ENCODE peak calls at places on chromosomes 2 and 18, in four cellular contexts. M is activated gamma-delta T cell treated with Interleukin-2 at 50 U/mL for 16 hours, T is osteocyte, I is dorsolateral prefrontal cortex. Q is an unnamed sample.
A peak's percentile ranks its signal among the peaks of the same experiment; 100 is the strongest.

GRCh38 chr18:48787523-48788151 is 163.1 kb downstream of the SMAD7 start:
- DNase-seq in M (no peak), T (no peak), I (no peak), Q (no peak)

GRCh38 chr2:186862869-186863709 is 14.1 kb upstream of the ZSWIM2 start:
- DNase-seq in M (no peak), T (no peak), I (no peak), Q (no peak)

GRCh38 chr18:60872434-60872833 is 460.8 kb upstream of the CDH20 start:
- DNase-seq in M (no peak), T (no peak), I (no peak), Q (no peak)

GRCh38 chr2:53964237-53964952 is 6.4 kb downstream of the PSME4 start:
- DNase-seq in M (no peak), T (no peak), I (no peak), Q (no peak)

GRCh38 chr2:120398051-120398960 is 52.4 kb downstream of the INHBB start:
- DNase-seq in M (no peak), T (no peak), I (no peak), Q (no peak)

GRCh38 chr2:171289336-171289735 is 128.6 kb upstream of the TLK1 start:
- DNase-seq in M (no peak), T (no peak), I (no peak), Q (no peak)

GRCh38 chr2:96409543-96410184 is 74.1 kb downstream of the NCAPH start:
- DNase-seq in M (no peak), T (no peak), I (no peak), Q (no peak)

GRCh38 chr2:199144546-199144945 is 313.2 kb downstream of the SATB2 start:
- DNase-seq in M (no peak), T (no peak), I (no peak), Q (no peak)

GRCh38 chr2:27959496-27959895 is 69.0 kb downstream of the BABAM2 start:
- DNase-seq in M (no peak), T (no peak), I (no peak), Q (no peak)

GRCh38 chr2:127193164-127193947 is 26.7 kb downstream of the CYP27C1 start:
- DNase-seq in M (no peak), T (peak; percentile 82), I (no peak), Q (no peak)

GRCh38 chr2:223042284-223042683 is 9.7 kb upstream of the KCNE4 start:
- DNase-seq in M (no peak), T (peak; percentile 5), I (no peak), Q (peak; percentile 54)

GRCh38 chr2:186309901-186310300 is 176.2 kb upstream of the ZC3H15 start:
- DNase-seq in M (no peak), T (no peak), I (no peak), Q (no peak)

GRCh38 chr2:18084376-18084775 is 205.9 kb downstream of the KCNS3 start:
- DNase-seq in M (no peak), T (no peak), I (no peak), Q (no peak)

GRCh38 chr2:196291873-196292800 is 120.8 kb upstream of the STK17B start:
- DNase-seq in M (no peak), T (no peak), I (no peak), Q (no peak)

GRCh38 chr2:7835693-7836680 is 845.9 kb upstream of the ID2 start:
- DNase-seq in M (no peak), T (no peak), I (no peak), Q (no peak)

GRCh38 chr2:9471212-9471611 is 3.1 kb upstream of the IAH1 start:
- DNase-seq in M (no peak), T (no peak), I (no peak), Q (no peak)

GRCh38 chr2:64327510-64328414 is 126.2 kb upstream of the LGALSL start:
- DNase-seq in M (peak; percentile 44), T (peak; percentile 68), I (peak; percentile 66), Q (peak; percentile 76)

GRCh38 chr18:159037-159652 is 788 bp downstream of the USP14 start:
- DNase-seq in M (no peak), T (no peak), I (no peak), Q (no peak)

GRCh38 chr2:214542866-214543265 is 132.0 kb downstream of the VWC2L start:
- DNase-seq in M (no peak), T (no peak), I (no peak), Q (no peak)

GRCh38 chr2:238097988-238098853 is 1.9 kb upstream of the ESPNL start:
- DNase-seq in M (no peak), T (peak; percentile 76), I (no peak), Q (peak; percentile 43)

GRCh38 chr18:7696846-7697245 is 129.7 kb downstream of the PTPRM start:
- DNase-seq in M (no peak), T (no peak), I (no peak), Q (no peak)